ENCODE peak calls at places on chromosomes 11 and 22, in nine cellular contexts. X, K, I, Z, T, A, C, U and D are unnamed samples. For H3K4me1, the result is how much of the 10 kb centered on the place peaks cover.

GRCh38 chr11:113690619-113691569 is 15.2 kb downstream of the TMPRSS5 start:
- DNase-seq in I (no peak), X (no peak), T (no peak), Z (peak), K (peak), U (peak), C (no peak), A (no peak), D (peak)

GRCh38 chr11:65489706-65490310 is 9.0 kb upstream of the MALAT1 start:
- DNase-seq in X (no peak), K (peak), Z (peak), A (peak), T (peak), I (no peak), U (no peak), C (no peak), D (no peak)

GRCh38 chr11:74754507-74755255 is 6.0 kb downstream of the RNF169 start:
- DNase-seq in I (no peak), K (no peak), A (no peak), Z (no peak), X (no peak), C (peak), U (no peak), T (peak), D (no peak)

GRCh38 chr11:3859373-3859881 is 4.0 kb downstream of the STIM1 start:
- DNase-seq in I (peak), C (no peak), U (peak), Z (no peak), T (no peak), K (peak), A (no peak), X (peak), D (no peak)

GRCh38 chr11:57179701-57180100 is 2.1 kb upstream of the LRRC55 start:
- DNase-seq in A (no peak), U (peak), X (no peak), C (no peak), T (no peak), K (no peak), Z (no peak), I (no peak), D (no peak)

GRCh38 chr22:24106385-24107381 is 74.6 kb upstream of the SUSD2 start:
- DNase-seq in U (peak), X (no peak), T (peak), K (peak), C (peak), I (no peak), A (no peak), Z (no peak), D (no peak)

GRCh38 chr11:113237261-113237660 is 77.1 kb upstream of the TTC12 start:
- DNase-seq in U (no peak), A (no peak), I (no peak), X (no peak), Z (no peak), T (no peak), C (no peak), K (no peak), D (no peak)

GRCh38 chr11:69654660-69655478 is 13.9 kb downstream of the CCND1 start:
- DNase-seq in T (no peak), Z (peak), A (no peak), U (peak), I (no peak), X (no peak), K (no peak), C (no peak), D (no peak)

GRCh38 chr11:62010935-62011528 is 43.6 kb upstream of the FTH1 start:
- DNase-seq in X (no peak), U (no peak), C (no peak), K (no peak), I (no peak), Z (peak), T (no peak), A (no peak), D (no peak)

GRCh38 chr11:77287136-77287535 is 14.3 kb downstream of the GDPD4 start:
- DNase-seq in U (no peak), I (no peak), K (no peak), C (no peak), A (no peak), T (no peak), X (no peak), Z (no peak), D (no peak)

GRCh38 chr11:88531776-88532175 is 194.2 kb upstream of the CTSC start:
- DNase-seq in T (no peak), C (no peak), A (no peak), I (no peak), Z (no peak), U (no peak), X (no peak), K (no peak), D (no peak)

GRCh38 chr11:95301497-95301896 is 70.5 kb upstream of the SESN3 start:
- DNase-seq in Z (no peak), X (peak), T (no peak), C (no peak), I (no peak), K (no peak), U (no peak), A (no peak), D (no peak)

GRCh38 chr22:33879796-33880195 is 40.5 kb downstream of the LARGE1 start:
- DNase-seq in T (no peak), K (no peak), I (no peak), C (no peak), Z (no peak), X (no peak), A (no peak), U (no peak), D (no peak)

GRCh38 chr22:25749420-25750169 is 7.6 kb downstream of the MYO18B start:
- DNase-seq in X (no peak), Z (no peak), C (peak), U (no peak), I (no peak), T (no peak), A (no peak), K (no peak), D (no peak)

GRCh38 chr22:45804986-45805325 is 133.3 kb downstream of the ATXN10 start:
- DNase-seq in K (no peak), Z (peak), T (peak), U (no peak), I (no peak), X (no peak), C (no peak), A (no peak), D (no peak)

GRCh38 chr11:28393348-28393747 is 285.2 kb downstream of the METTL15 start:
- DNase-seq in X (no peak), K (no peak), A (no peak), C (no peak), Z (no peak), U (no peak), T (no peak), I (no peak), D (no peak)

GRCh38 chr11:41039592-41039991 is 419.9 kb downstream of the LRRC4C start:
- DNase-seq in I (no peak), U (no peak), X (no peak), C (no peak), Z (no peak), T (no peak), K (no peak), A (no peak), D (no peak)

GRCh38 chr11:47004595-47005033 is 68.1 kb downstream of the CSTPP1 start:
- DNase-seq in U (no peak), A (peak), C (no peak), I (no peak), Z (peak), T (peak), K (peak), X (peak), D (peak)

GRCh38 chr11:133418218-133418617 is 114.1 kb downstream of the OPCML start:
- DNase-seq in X (no peak), A (no peak), Z (no peak), K (no peak), U (no peak), I (no peak), T (no peak), C (no peak), D (no peak)

GRCh38 chr11:75342966-75343870 is 8.2 kb downstream of the ARRB1 start:
- DNase-seq in Z (peak), C (no peak), T (peak), I (no peak), K (no peak), X (peak), A (no peak), U (peak), D (no peak)

DNA sequence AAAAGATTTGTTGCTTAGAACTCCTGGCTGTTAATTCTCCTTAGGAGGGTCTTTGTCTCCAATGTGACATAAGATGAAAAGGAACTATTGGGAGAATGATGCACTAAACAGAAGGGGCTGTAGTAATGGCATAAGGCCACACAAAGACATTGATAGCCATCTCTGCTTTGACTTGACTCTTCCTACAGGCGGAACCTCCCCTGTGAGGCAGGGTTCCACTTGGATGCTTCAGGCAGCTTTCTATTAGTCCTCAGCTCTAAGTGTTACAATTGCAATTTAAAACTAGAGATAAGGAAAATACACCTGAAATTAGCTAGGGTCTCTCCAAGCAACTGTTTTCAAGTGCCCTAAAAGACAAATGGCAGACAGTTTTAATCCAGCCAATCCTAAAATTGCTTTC is 391.6 kb upstream of the CCDC90B start:
- DNase-seq in C (no peak), A (no peak), K (no peak), I (no peak), X (no peak), T (no peak), Z (no peak), U (no peak), D (no peak)
- H3K4me1 ChIP-seq in C (under half), A (under half), K (under half), I (under half), X (under half), T (under half), Z (under half), U (under half), D (under half)

GRCh38 chr11:32312865-32313403 is 122.4 kb downstream of the WT1 start:
- DNase-seq in K (peak), Z (peak), A (no peak), C (no peak), I (no peak), U (peak), X (peak), T (peak), D (no peak)
- H3K27ac ChIP-seq in K (no peak), Z (no peak), A (no peak), C (no peak), I (no peak), U (no peak), X (no peak), T (no peak), D (no peak)

DNA sequence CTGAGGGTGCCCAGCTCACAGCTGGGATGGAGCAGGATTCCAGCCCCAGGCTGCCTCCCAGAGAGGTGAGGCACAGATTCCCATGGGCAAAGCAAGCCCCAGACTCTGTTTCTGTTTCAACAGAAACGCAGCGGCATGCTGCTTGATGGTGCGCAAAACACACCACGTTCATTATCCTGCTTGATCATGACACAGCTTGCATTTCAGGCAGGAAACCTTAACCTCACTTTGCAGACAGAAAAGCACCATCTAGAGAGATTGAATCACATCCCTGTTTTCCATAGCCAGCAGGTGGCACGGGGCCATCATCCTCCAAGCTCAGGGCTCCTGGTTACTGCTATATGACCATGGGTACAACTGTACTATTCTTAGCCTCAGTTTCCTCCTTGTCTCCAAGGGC is 110.2 kb downstream of the TP53I11 start:
- DNase-seq in C (no peak), Z (no peak), X (no peak), T (no peak), I (no peak), K (no peak), U (no peak), A (no peak), D (no peak)
- TF ChIP-seq POLR2AphosphoS5 in C (no peak), Z (no peak), X (no peak), T (no peak), I (no peak), K (no peak), U (no peak), A (no peak), D (no peak)

DNA sequence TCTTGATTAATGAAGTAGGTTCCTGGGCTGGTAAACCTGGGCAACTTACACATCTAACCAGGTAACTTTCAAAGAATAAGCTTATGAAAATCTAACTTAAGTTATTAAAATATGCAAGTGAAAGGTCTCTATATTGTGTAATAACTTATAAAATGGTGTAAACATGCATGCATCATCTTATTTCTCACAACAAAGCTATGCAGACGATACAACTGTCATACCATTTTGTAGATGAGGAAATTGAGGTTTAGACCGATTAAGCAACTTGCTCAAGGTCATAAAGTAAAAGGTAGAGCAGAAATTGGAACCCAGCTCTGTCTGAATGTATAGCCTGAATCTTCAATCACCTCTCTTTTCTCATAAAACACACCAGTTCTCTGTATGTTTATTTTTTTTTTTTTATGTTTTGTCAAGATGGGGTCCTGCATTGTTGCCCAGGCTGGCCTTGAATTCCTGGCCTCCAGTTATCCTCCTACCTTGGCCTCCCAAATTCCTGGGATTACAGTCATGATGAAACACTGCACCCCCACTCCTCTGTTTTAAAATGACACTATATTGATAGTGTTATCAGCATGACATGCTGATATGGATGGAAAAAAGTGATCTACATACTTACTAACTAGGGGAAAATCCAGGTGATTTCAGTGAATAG is 109.6 kb downstream of the SGSM3 start:
- DNase-seq in A (no peak), U (no peak), I (no peak), T (no peak), X (no peak), Z (no peak), C (no peak), K (no peak), D (no peak)
- H3K4me1 ChIP-seq in A (under half), U (under half), I (under half), T (under half), X (under half), Z (under half), C (under half), K (under half), D (under half)

GRCh38 chr11:118001494-118001971 is 15.3 kb downstream of the IL10RA start:
- DNase-seq in X (no peak), U (no peak), K (no peak), C (no peak), T (no peak), I (no peak), Z (no peak), A (no peak), D (no peak)
- H3K27ac ChIP-seq in X (peak), U (no peak), K (peak), C (no peak), T (no peak), I (peak), Z (no peak), A (no peak), D (peak)

DNA sequence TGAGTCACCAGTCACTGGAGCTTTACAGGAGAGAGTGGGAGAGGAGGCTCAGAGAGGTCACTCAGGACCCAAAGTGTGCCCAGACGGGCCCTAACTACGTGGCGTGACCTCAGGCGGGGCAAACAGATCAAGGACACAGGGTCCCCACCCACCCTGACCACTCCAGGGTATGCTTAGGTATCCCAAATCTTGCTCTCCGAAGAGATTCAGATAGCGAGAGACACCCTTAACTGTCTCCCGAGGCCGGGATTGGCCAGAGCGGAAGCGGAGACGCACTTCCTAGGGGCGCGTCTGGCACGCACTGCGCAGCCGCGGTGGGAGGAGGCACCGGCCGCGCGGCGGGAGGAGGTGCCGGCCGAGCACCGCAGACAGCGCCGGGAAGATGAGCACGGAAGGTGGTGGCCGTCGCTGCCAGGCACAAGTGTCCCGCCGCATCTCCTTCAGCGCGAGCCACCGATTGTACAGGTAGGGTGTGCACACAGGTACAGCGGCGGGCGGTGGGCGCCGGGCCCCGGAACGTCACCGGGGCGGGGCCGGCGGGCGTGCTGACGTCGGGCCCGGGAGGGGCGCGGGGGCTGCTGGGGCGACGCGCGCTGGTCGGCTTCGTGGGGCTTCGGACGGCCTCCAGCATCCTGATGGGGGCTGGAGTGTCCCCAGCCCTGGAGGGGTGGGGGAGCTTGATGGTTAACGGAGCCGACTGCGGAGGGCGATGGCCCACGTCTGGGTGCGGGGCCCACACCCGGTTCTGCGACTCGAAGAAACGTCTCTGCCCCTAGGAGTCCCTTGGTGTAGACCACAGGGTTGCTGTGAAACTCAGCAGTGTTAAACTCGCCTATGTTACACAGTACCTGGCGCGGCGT is at the start of gene PTS:
- DNase-seq in C (peak), A (peak), K (peak), U (peak), T (peak), Z (peak), I (peak), X (peak), D (peak)
- TF ChIP-seq POLR2AphosphoS5 in C (peak), A (peak), K (peak), U (peak), T (peak), Z (peak), I (peak), X (peak), D (peak)